ENCODE peak calls at places on chromosome 6, in nine cellular contexts. P is CD4-positive, alpha-beta memory T cell; S is IMR-90; B is mesenchymal stem cell; F is left ventricle myocardium inferior; E is GM12878; X is tibial nerve; V is spleen; R is GM23248. D is an unnamed sample. For H3K36me3 and H3K4me1, the result is how much of the 10 kb centered on the place peaks cover.

GRCh38 chr6:106702451-106703110 is 73.2 kb downstream of the QRSL1 start:
- DNase-seq in X (no peak), S (no peak), E (peak), B (no peak), P (no peak), F (no peak), V (no peak), R (no peak), D (no peak)

GRCh38 chr6:1381397-1382330 is 7.7 kb upstream of the FOXF2 start:
- DNase-seq in X (peak), S (no peak), E (no peak), R (peak), B (no peak), F (no peak), V (peak), P (peak), D (peak)

GRCh38 chr6:72621243-72622093 is at the start of gene KCNQ5:
- DNase-seq in S (no peak), V (peak), R (peak), X (no peak), B (peak), F (no peak), P (no peak), E (no peak), D (peak)

GRCh38 chr6:109867970-109868358 is 110.1 kb upstream of the GPR6 start:
- DNase-seq in F (no peak), V (no peak), E (no peak), P (no peak), X (no peak), S (no peak), R (no peak), B (peak), D (no peak)

GRCh38 chr6:75430631-75431345 is 62.8 kb downstream of the FILIP1 start:
- DNase-seq in X (no peak), E (no peak), S (no peak), P (no peak), B (no peak), F (no peak), R (no peak), V (no peak), D (no peak)

GRCh38 chr6:35698858-35699257 is 10.1 kb upstream of the FKBP5 start:
- DNase-seq in F (no peak), S (no peak), R (peak), B (no peak), X (no peak), P (no peak), V (no peak), E (no peak), D (no peak)

GRCh38 chr6:156437084-156437879 is 339.9 kb upstream of the ARID1B start:
- DNase-seq in V (no peak), S (no peak), R (no peak), B (no peak), E (no peak), P (no peak), F (no peak), X (no peak), D (no peak)

GRCh38 chr6:18327621-18328548 is 59.3 kb upstream of the RNF144B start:
- DNase-seq in S (no peak), B (no peak), F (no peak), P (no peak), R (no peak), E (no peak), V (peak), X (no peak), D (peak)

GRCh38 chr6:70164556-70164955 is 138.3 kb downstream of the COL9A1 start:
- DNase-seq in B (no peak), P (no peak), F (no peak), R (no peak), X (no peak), S (no peak), E (no peak), V (no peak), D (no peak)

GRCh38 chr6:170282512-170283158 is 8.2 kb downstream of the DLL1 start:
- DNase-seq in V (peak), B (no peak), F (no peak), S (no peak), X (no peak), P (no peak), E (no peak), R (no peak), D (no peak)

GRCh38 chr6:63305278-63305677 is 14.5 kb downstream of the LGSN start:
- DNase-seq in V (no peak), S (peak), R (no peak), E (no peak), F (no peak), P (no peak), B (peak), X (no peak), D (no peak)

GRCh38 chr6:38814761-38815160 is 99.7 kb downstream of the DNAH8 start:
- DNase-seq in F (no peak), B (no peak), E (no peak), X (no peak), P (no peak), S (no peak), R (no peak), V (no peak), D (no peak)

GRCh38 chr6:38213275-38213674 is 393.7 kb downstream of the ZFAND3 start:
- DNase-seq in X (no peak), V (no peak), E (no peak), R (no peak), F (no peak), P (no peak), B (peak), S (no peak), D (no peak)

GRCh38 chr6:37990762-37991525 is 171.4 kb downstream of the ZFAND3 start:
- DNase-seq in P (no peak), R (peak), F (no peak), V (no peak), E (no peak), X (no peak), B (peak), S (peak), D (no peak)

GRCh38 chr6:4958624-4959023 is 45.2 kb downstream of the RPP40 start:
- DNase-seq in R (no peak), F (no peak), V (no peak), E (no peak), X (no peak), B (no peak), S (no peak), P (no peak), D (no peak)

GRCh38 chr6:170130771-170131241 is 160.1 kb downstream of the DLL1 start:
- DNase-seq in V (peak), P (no peak), X (no peak), F (no peak), B (no peak), R (no peak), S (no peak), E (no peak), D (no peak)

GRCh38 chr6:159279790-159280277 is 110.6 kb downstream of the FNDC1 start:
- DNase-seq in V (no peak), F (no peak), B (no peak), E (no peak), P (no peak), R (no peak), S (no peak), X (no peak), D (no peak)

GRCh38 chr6:169589293-169589692 is 112.5 kb downstream of the WDR27 start:
- DNase-seq in F (no peak), S (no peak), X (no peak), E (no peak), B (peak), V (no peak), P (peak), R (peak), D (no peak)

GRCh38 chr6:34872332-34872731 is 15.5 kb downstream of the TAF11 start:
- DNase-seq in V (no peak), E (no peak), S (no peak), X (no peak), F (no peak), P (no peak), R (no peak), B (no peak), D (no peak)

GRCh38 chr6:44514085-44514484 is 126.6 kb downstream of the CDC5L start:
- DNase-seq in E (no peak), R (no peak), P (no peak), B (no peak), V (no peak), S (no peak), F (no peak), X (no peak), D (no peak)

GRCh38 chr6:112221561-112221960 is 32.8 kb downstream of the LAMA4 start:
- DNase-seq in F (no peak), V (no peak), P (no peak), B (no peak), R (peak), X (no peak), S (no peak), E (no peak), D (no peak)

GRCh38 chr6:110681543-110682459 is 133.5 kb downstream of the CDK19 start:
- DNase-seq in R (peak), V (no peak), P (no peak), E (no peak), B (peak), S (peak), F (no peak), X (no peak), D (no peak)

GRCh38 chr6:57267586-57268293 is 45.6 kb upstream of the RAB23 start:
- DNase-seq in B (peak), S (peak), V (no peak), P (peak), X (peak), F (no peak), R (peak), E (peak), D (no peak)

GRCh38 chr6:94372229-94372628 is 952.9 kb upstream of the EPHA7 start:
- DNase-seq in S (no peak), P (no peak), B (no peak), V (no peak), R (no peak), E (no peak), X (no peak), F (no peak), D (no peak)

GRCh38 chr6:68911334-68911733 is 276.3 kb downstream of the ADGRB3 start:
- DNase-seq in V (no peak), R (no peak), F (no peak), P (no peak), E (no peak), S (no peak), B (no peak), X (no peak), D (no peak)

GRCh38 chr6:70663881-70664466 is 3.7 kb upstream of the SMAP1 start:
- DNase-seq in P (no peak), X (no peak), R (no peak), E (no peak), S (no peak), V (no peak), F (no peak), B (no peak), D (no peak)

GRCh38 chr6:151059612-151060095 is 180.1 kb upstream of the AKAP12 start:
- DNase-seq in F (no peak), E (no peak), P (no peak), V (no peak), S (no peak), X (no peak), R (peak), B (peak), D (no peak)

GRCh38 chr6:152642578-152643375 is 5.6 kb upstream of the SYNE1 start:
- DNase-seq in B (peak), S (peak), E (no peak), F (peak), V (peak), X (peak), P (no peak), R (peak), D (peak)

GRCh38 chr6:20873425-20874190 is 339.4 kb downstream of the CDKAL1 start:
- DNase-seq in V (no peak), X (no peak), R (peak), E (no peak), P (no peak), F (no peak), S (no peak), B (peak), D (no peak)

GRCh38 chr6:152026291-152026690 is 218.8 kb downstream of the ESR1 start:
- DNase-seq in S (no peak), B (no peak), E (no peak), F (no peak), X (no peak), R (peak), P (no peak), V (no peak), D (no peak)

GRCh38 chr6:32402812-32403211 is 4.2 kb downstream of the BTNL2 start:
- DNase-seq in S (no peak), B (no peak), E (no peak), R (no peak), X (no peak), P (no peak), V (no peak), F (no peak), D (no peak)

GRCh38 chr6:20211941-20212391 is 303 bp downstream of the MBOAT1 start:
- DNase-seq in E (no peak), F (no peak), X (peak), R (peak), B (peak), S (no peak), P (peak), V (no peak), D (no peak)

GRCh38 chr6:56798163-56798562 is 155.5 kb upstream of the DST start:
- DNase-seq in F (no peak), P (no peak), R (peak), E (no peak), S (peak), V (no peak), X (no peak), B (peak), D (no peak)

GRCh38 chr6:21340563-21340962 is 253.0 kb upstream of the SOX4 start:
- DNase-seq in B (no peak), R (no peak), V (no peak), X (no peak), S (no peak), P (no peak), F (no peak), E (no peak), D (no peak)

DNA sequence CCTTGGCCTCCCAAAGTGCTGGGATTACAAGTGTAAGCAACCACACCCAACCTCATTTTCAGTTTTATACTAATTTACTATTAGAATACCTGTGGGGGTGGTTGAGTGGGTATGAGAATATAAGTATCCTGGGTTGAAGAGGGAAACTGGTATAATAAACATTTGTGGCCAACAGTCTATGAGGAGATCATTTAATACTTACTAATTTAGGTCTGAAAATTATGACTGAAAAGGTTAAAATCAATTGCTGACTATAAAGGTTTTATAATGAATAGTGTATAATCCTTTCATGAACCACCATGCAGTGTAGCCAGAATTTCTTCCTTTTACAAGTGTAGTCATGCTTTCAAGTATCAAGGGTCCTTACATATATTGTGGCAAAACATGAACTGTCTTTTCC is 11.1 kb downstream of the ASF1A start:
- DNase-seq in S (no peak), X (no peak), B (no peak), F (no peak), V (no peak), P (no peak), E (no peak), R (no peak), D (no peak)
- H3K36me3 ChIP-seq in S (under half), X (half or more), B (half or more), F (half or more), V (under half), P (under half), E (under half), R (under half), D (under half)

GRCh38 chr6:125537090-125537489 is 212.3 kb upstream of the HEY2 start:
- DNase-seq in X (no peak), V (no peak), F (peak), B (no peak), R (no peak), S (no peak), E (no peak), P (no peak), D (no peak)
- H3K4me1 ChIP-seq in X (under half), V (under half), F (under half), B (under half), R (under half), S (under half), E (under half), P (under half), D (under half)

GRCh38 chr6:54698974-54699373 is 147.6 kb upstream of the FAM83B start:
- DNase-seq in R (no peak), F (no peak), V (no peak), E (peak), B (no peak), X (no peak), S (no peak), P (no peak), D (no peak)

GRCh38 chr6:54706844-54707243 is 139.7 kb upstream of the FAM83B start:
- DNase-seq in B (no peak), V (no peak), S (no peak), E (no peak), P (no peak), X (no peak), F (no peak), R (no peak), D (no peak)

GRCh38 chr6:54700158-54700557 is 146.4 kb upstream of the FAM83B start:
- DNase-seq in E (no peak), V (no peak), B (no peak), X (no peak), P (no peak), S (no peak), R (no peak), F (no peak), D (no peak)

GRCh38 chr6:54697423-54697822 is 149.1 kb upstream of the FAM83B start:
- DNase-seq in E (no peak), B (no peak), F (no peak), V (no peak), R (peak), X (no peak), P (no peak), S (peak), D (no peak)

DNA sequence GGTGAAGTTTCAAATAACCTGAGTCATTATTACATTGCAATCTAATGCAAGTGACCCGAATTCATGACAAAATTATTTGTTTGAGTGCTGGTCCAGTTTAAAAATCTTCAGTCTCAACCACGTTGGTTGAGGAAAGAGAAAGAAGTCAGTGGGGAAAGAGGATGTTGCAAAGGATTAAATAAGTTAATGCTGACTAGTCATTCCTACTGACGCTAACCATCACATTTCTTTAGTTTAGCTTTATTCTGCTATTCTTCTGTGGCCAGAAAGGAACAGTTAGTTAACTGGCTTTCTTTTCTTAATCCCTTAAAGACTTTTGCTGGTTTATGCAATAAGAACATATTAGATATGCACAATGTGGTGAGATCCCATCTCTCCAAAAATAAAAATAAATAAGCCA is 143.8 kb upstream of the FAM83B start:
- DNase-seq in S (no peak), R (no peak), P (no peak), B (no peak), X (no peak), V (no peak), E (no peak), F (no peak), D (no peak)
- H3K36me3 ChIP-seq in S (under half), R (under half), P (under half), B (under half), X (under half), V (under half), E (under half), F (under half), D (under half)

DNA sequence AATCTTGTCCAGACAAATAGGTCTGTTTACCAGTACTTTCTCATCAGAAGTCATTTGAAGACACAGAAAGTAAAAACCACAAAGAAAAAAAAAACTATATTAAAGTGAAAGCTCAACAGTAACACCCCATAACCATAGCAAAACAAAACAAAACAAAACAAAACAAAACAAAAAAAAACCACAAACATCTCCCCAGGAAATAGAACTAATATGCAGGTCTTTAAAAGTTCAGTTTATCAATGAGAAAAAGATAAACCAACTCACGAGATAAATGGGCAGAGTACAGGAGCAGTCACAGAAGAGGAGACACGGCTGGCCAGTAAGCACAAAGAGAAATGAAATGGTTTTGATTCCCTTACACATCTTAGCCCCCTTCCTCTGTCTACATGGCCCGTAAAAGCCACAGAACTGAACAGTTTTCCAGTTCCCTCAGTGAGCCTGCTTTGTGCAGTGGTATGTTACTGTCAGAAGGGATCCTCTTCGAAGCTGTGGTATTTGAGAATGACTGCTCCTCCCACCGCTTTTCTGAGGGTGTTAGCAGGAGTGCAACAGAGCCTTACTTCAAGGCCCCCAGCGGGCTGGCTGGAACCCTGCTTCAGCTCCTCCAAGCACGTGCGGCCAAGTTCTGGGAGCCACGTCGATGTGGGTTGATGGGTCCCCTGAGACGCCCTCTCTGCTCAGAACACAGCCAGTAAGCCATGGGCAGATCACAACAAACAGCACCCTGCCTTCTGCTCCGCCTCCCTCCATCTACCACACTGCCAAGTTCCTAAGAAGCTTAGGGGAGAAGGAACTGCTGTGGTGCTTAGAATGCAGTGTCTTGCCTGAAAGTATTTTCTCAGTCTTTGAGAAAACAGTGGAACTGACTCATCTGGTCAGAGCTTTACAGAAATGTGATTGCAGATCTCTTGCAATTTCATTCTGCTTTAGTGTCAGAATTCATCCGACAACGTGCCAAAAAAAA is 14.0 kb downstream of the UST start:
- DNase-seq in F (peak), B (peak), E (peak), S (peak), R (peak), X (peak), P (peak), V (peak), D (peak)
- H3K4me1 ChIP-seq in F (under half), B (under half), E (under half), S (under half), R (under half), X (under half), P (half or more), V (half or more), D (under half)

GRCh38 chr6:167987811-167988495 is 9.5 kb upstream of the KIF25 start:
- DNase-seq in E (no peak), X (peak), B (no peak), F (no peak), S (no peak), P (no peak), V (no peak), R (peak), D (no peak)
- H3K36me3 ChIP-seq in E (under half), X (under half), B (under half), F (under half), S (under half), P (under half), V (under half), R (under half), D (under half)

GRCh38 chr6:163942790-163943189 is 528.3 kb downstream of the QKI start:
- DNase-seq in B (no peak), E (no peak), R (no peak), F (no peak), P (no peak), X (no peak), S (no peak), V (no peak), D (no peak)
- H3K4me1 ChIP-seq in B (under half), E (under half), R (under half), F (half or more), P (under half), X (under half), S (under half), V (under half), D (under half)

D was measured in left lung.